ENCODE peak calls at places on chromosome 5, in four cellular contexts. One of them, this sample, is unnamed. For H3K27me3, the result is how much of the 10 kb centered on the place peaks cover.

GRCh38 chr5:77168187-77168883 is 42.1 kb upstream of the PDE8B start:
- DNase-seq in sigmoid colon: peak
- DNase-seq in Panc1: no peak
- DNase-seq in psoas muscle: peak
- DNase-seq in this sample: no peak

GRCh38 chr5:127959152-127959764 is 124.3 kb upstream of the SLC12A2 start:
- DNase-seq in sigmoid colon: peak
- DNase-seq in Panc1: peak
- DNase-seq in psoas muscle: peak
- DNase-seq in this sample: no peak

GRCh38 chr5:72857396-72857795 is 40.9 kb downstream of the TNPO1 start:
- DNase-seq in sigmoid colon: no peak
- DNase-seq in Panc1: no peak
- DNase-seq in psoas muscle: no peak
- DNase-seq in this sample: no peak

GRCh38 chr5:94017579-94017978 is 276.2 kb upstream of the POU5F2 start:
- DNase-seq in sigmoid colon: no peak
- DNase-seq in Panc1: no peak
- DNase-seq in psoas muscle: no peak
- DNase-seq in this sample: no peak

GRCh38 chr5:91651704-91652103 is 268.6 kb upstream of the ARRDC3 start:
- DNase-seq in sigmoid colon: no peak
- DNase-seq in Panc1: no peak
- DNase-seq in psoas muscle: no peak
- DNase-seq in this sample: no peak

GRCh38 chr5:141559481-141559880 is 59.3 kb downstream of the DIAPH1 start:
- DNase-seq in sigmoid colon: no peak
- DNase-seq in Panc1: no peak
- DNase-seq in psoas muscle: no peak
- DNase-seq in this sample: no peak

GRCh38 chr5:35177783-35178182 is 52.5 kb downstream of the PRLR start:
- DNase-seq in sigmoid colon: no peak
- DNase-seq in Panc1: no peak
- DNase-seq in psoas muscle: no peak
- DNase-seq in this sample: no peak

GRCh38 chr5:103938151-103938671 is 375.6 kb upstream of the NUDT12 start:
- DNase-seq in sigmoid colon: no peak
- DNase-seq in Panc1: no peak
- DNase-seq in psoas muscle: no peak
- DNase-seq in this sample: no peak

GRCh38 chr5:170305646-170306025 is 8.1 kb upstream of the LCP2 start:
- DNase-seq in sigmoid colon: no peak
- DNase-seq in Panc1: no peak
- DNase-seq in psoas muscle: no peak
- DNase-seq in this sample: no peak

GRCh38 chr5:126263567-126264173 is 159.5 kb upstream of the GRAMD2B start:
- DNase-seq in sigmoid colon: no peak
- DNase-seq in Panc1: no peak
- DNase-seq in psoas muscle: no peak
- DNase-seq in this sample: no peak

GRCh38 chr5:159642379-159642778 is 273.9 kb upstream of the ADRA1B start:
- DNase-seq in sigmoid colon: no peak
- DNase-seq in Panc1: no peak
- DNase-seq in psoas muscle: no peak
- DNase-seq in this sample: no peak

GRCh38 chr5:40685191-40685590 is 5.5 kb downstream of the PTGER4 start:
- DNase-seq in sigmoid colon: no peak
- DNase-seq in Panc1: no peak
- DNase-seq in psoas muscle: no peak
- DNase-seq in this sample: no peak
- H3K27me3 ChIP-seq in sigmoid colon: under half
- H3K27me3 ChIP-seq in Panc1: under half
- H3K27me3 ChIP-seq in psoas muscle: under half
- H3K27me3 ChIP-seq in this sample: under half

DNA sequence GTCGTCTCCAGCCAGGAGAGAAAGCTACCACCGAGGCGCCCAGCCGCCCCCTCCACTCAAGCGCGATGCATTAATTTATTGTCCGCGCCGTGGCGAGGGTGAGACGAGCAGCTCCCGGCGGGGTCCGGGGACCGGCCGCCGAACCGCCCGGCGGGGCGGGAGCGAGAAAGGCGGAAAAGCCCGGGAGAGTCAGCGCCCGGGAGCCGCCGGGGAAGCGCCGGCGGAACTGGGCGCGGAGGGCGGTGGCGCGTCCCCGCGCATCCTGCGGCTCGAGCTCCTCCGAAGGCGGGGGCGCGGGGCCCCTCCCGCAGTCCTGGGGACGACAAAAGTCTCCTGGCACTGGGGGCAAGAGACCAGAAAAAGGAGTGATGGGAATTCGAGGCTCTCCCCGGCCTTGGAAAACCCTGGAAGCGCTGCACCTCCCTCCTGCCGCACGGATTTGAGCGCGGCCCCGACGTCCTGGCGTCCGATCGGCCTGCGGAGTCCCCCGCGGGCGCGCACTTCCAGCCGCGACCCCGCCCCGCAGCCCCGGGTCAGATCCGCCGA is at the start of gene EPB41L4A:
- DNase-seq in sigmoid colon: no peak
- DNase-seq in Panc1: no peak
- DNase-seq in psoas muscle: peak
- DNase-seq in this sample: no peak
- H3K27me3 ChIP-seq in sigmoid colon: under half
- H3K27me3 ChIP-seq in Panc1: under half
- H3K27me3 ChIP-seq in psoas muscle: under half
- H3K27me3 ChIP-seq in this sample: under half

DNA sequence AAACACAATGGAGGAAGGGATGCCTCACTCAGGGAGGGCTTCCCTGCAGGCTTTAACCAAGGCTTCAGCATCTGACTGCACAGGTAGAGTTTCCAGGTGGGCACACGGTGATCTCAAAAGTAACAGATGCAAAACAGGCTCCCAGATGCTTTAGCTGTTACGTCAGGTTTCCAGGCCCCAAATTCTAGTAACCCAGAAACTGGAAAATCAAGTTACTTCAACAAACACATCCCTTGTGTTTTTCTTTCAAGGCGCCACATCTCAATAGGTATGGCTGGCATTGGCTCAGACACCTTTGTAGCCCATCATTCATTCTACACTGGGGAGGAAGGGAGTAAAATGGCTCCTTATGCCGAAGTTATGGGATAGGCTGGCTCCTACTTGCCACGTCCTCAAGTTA is 27.4 kb downstream of the NRG2 start:
- DNase-seq in sigmoid colon: no peak
- DNase-seq in Panc1: no peak
- DNase-seq in psoas muscle: no peak
- DNase-seq in this sample: no peak
- H3K27me3 ChIP-seq in sigmoid colon: under half
- H3K27me3 ChIP-seq in Panc1: under half
- H3K27me3 ChIP-seq in psoas muscle: under half
- H3K27me3 ChIP-seq in this sample: under half

DNA sequence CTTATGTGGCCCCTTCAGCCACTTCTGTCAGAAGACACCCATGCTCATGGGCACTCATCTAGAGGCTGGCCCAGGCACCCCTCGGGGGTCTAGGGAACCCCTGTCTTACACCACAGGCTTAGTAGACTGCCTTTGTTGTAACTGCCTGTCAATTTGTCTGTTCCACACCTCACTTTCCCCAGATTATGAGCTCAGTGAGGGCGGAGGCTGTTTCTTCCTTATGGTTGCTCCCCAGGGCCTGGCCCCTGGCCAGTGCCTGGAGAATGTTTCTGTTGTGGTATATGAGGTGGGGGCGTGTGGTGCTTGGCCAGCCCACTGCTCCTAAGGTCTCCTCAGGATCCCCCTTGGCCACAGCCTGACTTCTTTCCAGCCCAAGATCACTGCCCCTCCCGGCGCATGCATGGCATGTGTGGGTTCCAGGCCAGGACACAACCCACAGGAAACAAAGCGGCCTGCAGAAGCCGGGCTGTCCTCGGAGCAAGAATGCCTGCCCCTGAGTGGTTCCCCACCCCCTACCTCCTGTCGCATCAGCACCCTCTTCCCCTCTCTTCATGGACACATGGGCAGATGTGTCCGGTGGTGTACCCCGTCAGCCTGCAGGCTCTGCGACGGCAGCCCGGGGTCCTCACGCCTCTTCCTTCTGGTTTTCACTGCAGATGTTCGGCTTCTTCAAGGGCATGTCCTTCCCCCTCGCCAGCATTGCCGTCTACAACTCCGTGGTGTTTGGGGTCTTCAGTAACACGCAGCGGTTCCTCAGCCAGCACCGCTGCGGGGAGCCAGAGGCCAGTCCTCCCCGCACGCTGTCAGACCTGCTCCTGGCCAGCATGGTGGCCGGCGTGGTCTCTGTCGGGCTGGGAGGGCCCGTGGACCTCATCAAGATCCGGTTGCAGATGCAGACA is 17.7 kb downstream of the SLC25A48 start:
- DNase-seq in sigmoid colon: no peak
- DNase-seq in Panc1: no peak
- DNase-seq in psoas muscle: no peak
- DNase-seq in this sample: no peak
- H3K27me3 ChIP-seq in sigmoid colon: under half
- H3K27me3 ChIP-seq in Panc1: under half
- H3K27me3 ChIP-seq in psoas muscle: under half
- H3K27me3 ChIP-seq in this sample: under half

GRCh38 chr5:177403826-177404640 is 3.6 kb upstream of the PFN3 start:
- DNase-seq in sigmoid colon: peak
- DNase-seq in Panc1: no peak
- DNase-seq in psoas muscle: peak
- DNase-seq in this sample: peak
- H3K27me3 ChIP-seq in sigmoid colon: half or more
- H3K27me3 ChIP-seq in Panc1: under half
- H3K27me3 ChIP-seq in psoas muscle: under half
- H3K27me3 ChIP-seq in this sample: under half

GRCh38 chr5:177397875-177398390 is 2.5 kb downstream of the PFN3 start:
- DNase-seq in sigmoid colon: no peak
- DNase-seq in Panc1: no peak
- DNase-seq in psoas muscle: no peak
- DNase-seq in this sample: no peak

GRCh38 chr5:177399903-177400868 is at the start of gene PFN3:
- DNase-seq in sigmoid colon: no peak
- DNase-seq in Panc1: no peak
- DNase-seq in psoas muscle: no peak
- DNase-seq in this sample: no peak

GRCh38 chr5:177396086-177396485 is 4.4 kb downstream of the PFN3 start:
- DNase-seq in sigmoid colon: no peak
- DNase-seq in Panc1: no peak
- DNase-seq in psoas muscle: no peak
- DNase-seq in this sample: no peak

GRCh38 chr5:177393990-177394389 is 6.5 kb downstream of the PFN3 start:
- DNase-seq in sigmoid colon: no peak
- DNase-seq in Panc1: no peak
- DNase-seq in psoas muscle: no peak
- DNase-seq in this sample: no peak

GRCh38 chr5:177396807-177397206 is 3.7 kb downstream of the PFN3 start:
- DNase-seq in sigmoid colon: no peak
- DNase-seq in Panc1: no peak
- DNase-seq in psoas muscle: no peak
- DNase-seq in this sample: no peak
- H3K27me3 ChIP-seq in sigmoid colon: half or more
- H3K27me3 ChIP-seq in Panc1: under half
- H3K27me3 ChIP-seq in psoas muscle: under half
- H3K27me3 ChIP-seq in this sample: under half

DNA sequence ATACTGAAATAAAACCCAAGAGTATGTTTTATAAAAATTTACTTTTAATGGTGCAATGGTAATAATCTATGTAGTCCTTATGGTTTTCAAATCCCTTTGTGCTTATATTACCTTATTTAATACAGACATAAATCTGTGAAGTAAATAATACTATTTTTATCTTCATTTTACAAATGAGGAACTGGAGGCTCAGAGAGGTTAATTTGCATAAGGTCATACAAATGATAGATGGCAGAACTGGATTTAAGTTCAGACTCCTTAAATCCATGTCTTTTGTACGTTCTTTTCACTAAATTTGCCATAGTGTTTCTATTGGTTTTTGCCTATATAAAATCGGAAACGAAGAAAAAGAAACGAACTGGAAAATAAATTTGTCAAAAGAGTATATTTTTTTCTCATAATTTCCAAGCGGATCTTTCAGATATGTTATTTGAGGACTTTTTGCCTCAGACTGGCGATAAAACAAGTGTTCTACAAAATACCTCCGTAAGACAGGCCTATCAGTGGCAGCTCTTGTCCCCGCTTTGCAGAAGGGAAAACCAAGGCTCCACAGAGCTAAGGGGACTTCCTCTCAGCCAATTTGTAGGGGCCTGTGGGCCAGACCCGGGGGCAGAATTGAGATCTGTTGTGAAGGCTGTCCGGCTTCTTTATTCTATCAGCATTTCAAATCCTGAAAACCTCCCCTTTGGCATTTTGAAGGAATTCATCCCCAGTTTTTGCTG is 1.1 kb upstream of the TNFAIP8 start:
- DNase-seq in sigmoid colon: no peak
- DNase-seq in Panc1: no peak
- DNase-seq in psoas muscle: no peak
- DNase-seq in this sample: no peak
- H3K27me3 ChIP-seq in sigmoid colon: under half
- H3K27me3 ChIP-seq in Panc1: under half
- H3K27me3 ChIP-seq in psoas muscle: under half
- H3K27me3 ChIP-seq in this sample: under half

This sample was measured in HL-60.